ENCODE peak calls at places on chromosomes 13 and 19, in eight cellular contexts. E is coronary artery, I is heart left ventricle, X is heart right ventricle, S is lung, T is cardiac muscle cell, F is uterus, P is mesothelial cell of epicardium. U is an unnamed sample.

GRCh38 chr13:74930402-74931165 is 551.4 kb downstream of the TBC1D4 start:
- DNase-seq in E (no peak), I (no peak), X (no peak), S (no peak), T (no peak), F (no peak), P (no peak), U (peak)

GRCh38 chr13:98478134-98479129 is 98.5 kb downstream of the STK24 start:
- DNase-seq in E (no peak), I (no peak), X (no peak), S (no peak), T (peak), F (no peak), P (no peak), U (peak)

GRCh38 chr13:114078501-114079451 is 53.6 kb downstream of the RASA3 start:
- DNase-seq in E (no peak), I (no peak), X (no peak), S (no peak), T (no peak), F (peak), P (no peak), U (peak)

GRCh38 chr13:36475468-36475867 is 43.2 kb downstream of the CCNA1 start:
- DNase-seq in E (no peak), I (no peak), X (no peak), S (no peak), T (no peak), F (no peak), P (no peak), U (no peak)

GRCh38 chr19:18274776-18275356 is 614 bp upstream of the IQCN start:
- DNase-seq in E (peak), I (peak), X (peak), S (peak), T (no peak), F (peak), P (no peak), U (peak)

GRCh38 chr19:29610574-29611271 is 4.6 kb downstream of the POP4 start:
- DNase-seq in E (peak), I (peak), X (peak), S (peak), T (peak), F (peak), P (peak), U (peak)

GRCh38 chr13:73913043-73913740 is 221.0 kb downstream of the KLF12 start:
- DNase-seq in E (no peak), I (no peak), X (no peak), S (no peak), T (no peak), F (no peak), P (no peak), U (no peak)

GRCh38 chr19:16920816-16921529 is 32.2 kb downstream of the F2RL3 start:
- DNase-seq in E (no peak), I (no peak), X (no peak), S (no peak), T (no peak), F (no peak), P (no peak), U (peak)

GRCh38 chr19:38551450-38551813 is 66.3 kb downstream of the MAP4K1 start:
- DNase-seq in E (no peak), I (no peak), X (no peak), S (no peak), T (no peak), F (no peak), P (no peak), U (no peak)

GRCh38 chr19:53647350-53647749 is 15.6 kb downstream of the DPRX start:
- DNase-seq in E (no peak), I (no peak), X (no peak), S (no peak), T (no peak), F (no peak), P (no peak), U (no peak)

GRCh38 chr13:19984430-19985218 is 26.1 kb downstream of the ZMYM2 start:
- DNase-seq in E (no peak), I (no peak), X (no peak), S (no peak), T (peak), F (no peak), P (no peak), U (peak)

GRCh38 chr13:30607908-30608307 is 9.8 kb upstream of the USPL1 start:
- DNase-seq in E (no peak), I (no peak), X (no peak), S (peak), T (no peak), F (no peak), P (no peak), U (no peak)

GRCh38 chr13:46556380-46556779 is 3.4 kb downstream of the LRCH1 start:
- DNase-seq in E (no peak), I (no peak), X (no peak), S (no peak), T (no peak), F (no peak), P (no peak), U (no peak)

GRCh38 chr13:63517376-63517775 is 2101.7 kb upstream of the PCDH20 start:
- DNase-seq in E (no peak), I (no peak), X (no peak), S (no peak), T (no peak), F (no peak), P (no peak), U (no peak)

DNA sequence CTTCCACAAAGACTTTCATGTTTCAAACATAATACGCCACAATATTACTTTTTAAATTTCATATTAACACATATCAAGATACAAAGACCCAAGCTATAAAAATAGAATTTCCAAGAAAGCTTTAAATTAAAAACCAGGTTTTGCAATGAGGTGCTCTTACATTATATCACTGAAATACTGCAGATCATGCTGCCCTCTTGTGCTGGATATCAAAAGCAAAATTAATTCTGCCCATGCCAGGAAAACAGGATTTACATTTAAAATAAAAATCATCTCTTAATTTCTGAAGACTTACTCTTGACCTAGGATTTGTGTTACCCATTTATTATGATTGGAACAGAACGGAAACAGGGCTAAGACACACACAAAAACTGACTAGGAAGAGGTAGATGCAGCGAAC is 145.0 kb downstream of the ABCC4 start:
- DNase-seq in E (no peak), I (no peak), X (no peak), S (no peak), T (no peak), F (no peak), P (no peak), U (peak)
- TF ChIP-seq CTCF in E (no peak), I (no peak), X (peak), S (no peak), T (peak), F (no peak), P (no peak), U (peak)

GRCh38 chr19:44112802-44113137 is 429 bp upstream of the ZNF225 start:
- DNase-seq in E (no peak), I (no peak), X (no peak), S (no peak), T (no peak), F (no peak), P (no peak), U (no peak)
- TF ChIP-seq CTCF in E (no peak), I (no peak), X (no peak), S (no peak), T (peak), F (no peak), P (no peak), U (no peak)

DNA sequence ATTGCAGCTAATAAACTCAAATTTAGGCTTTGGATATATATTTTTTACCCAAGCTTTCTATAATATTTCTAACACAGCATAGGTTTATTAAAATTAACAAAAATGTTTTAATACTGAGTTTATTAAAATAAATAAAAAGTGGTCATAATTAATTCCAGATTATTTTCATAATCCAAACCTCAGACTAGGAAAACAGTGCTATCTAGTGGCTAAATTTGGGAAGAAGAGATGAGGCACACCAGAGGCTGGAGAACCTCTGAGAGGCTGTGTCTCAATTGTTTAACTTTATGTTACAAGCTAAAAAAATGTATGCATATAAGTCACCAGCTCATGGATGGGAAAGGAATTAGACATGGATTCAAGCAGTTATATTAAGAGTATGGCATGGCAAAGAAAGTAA is 392.5 kb downstream of the DIAPH3 start:
- DNase-seq in E (no peak), I (no peak), X (no peak), S (no peak), T (peak), F (no peak), P (no peak), U (peak)
- TF ChIP-seq CTCF in E (no peak), I (peak), X (peak), S (no peak), T (peak), F (no peak), P (no peak), U (peak)

GRCh38 chr13:89565711-89566110 is 1781.8 kb upstream of the MIR17HG start:
- DNase-seq in E (no peak), I (no peak), X (no peak), S (no peak), T (no peak), F (no peak), P (no peak), U (no peak)
- TF ChIP-seq CTCF in E (no peak), I (no peak), X (no peak), S (no peak), T (no peak), F (no peak), P (no peak), U (no peak)

GRCh38 chr19:7676376-7676775 is 514 bp upstream of the MCEMP1 start:
- DNase-seq in E (no peak), I (no peak), X (no peak), S (peak), T (no peak), F (no peak), P (no peak), U (no peak)

GRCh38 chr19:7679017-7679720 is 1.5 kb upstream of the TRAPPC5 start:
- DNase-seq in E (no peak), I (no peak), X (no peak), S (no peak), T (no peak), F (no peak), P (no peak), U (no peak)

GRCh38 chr19:7679771-7680605 is 645 bp upstream of the TRAPPC5 start:
- DNase-seq in E (no peak), I (no peak), X (no peak), S (no peak), T (no peak), F (no peak), P (no peak), U (no peak)

GRCh38 chr19:7676854-7677253 is at the start of gene MCEMP1:
- DNase-seq in E (no peak), I (no peak), X (no peak), S (peak), T (no peak), F (no peak), P (no peak), U (no peak)

GRCh38 chr19:7677664-7678311 is 898 bp downstream of the MCEMP1 start:
- DNase-seq in E (no peak), I (no peak), X (no peak), S (no peak), T (no peak), F (no peak), P (no peak), U (no peak)
- TF ChIP-seq CTCF in E (no peak), I (no peak), X (no peak), S (no peak), T (no peak), F (no peak), P (no peak), U (no peak)

U was measured in HFFc6.